ENCODE peak calls at places on chromosome 15, in five cellular contexts. J, C, M, L and E are unnamed samples.

GRCh38 chr15:81069909-81070308 is 64.2 kb upstream of the CFAP161 start:
- DNase-seq in J (no peak), C (no peak), M (no peak), L (no peak), E (no peak)

GRCh38 chr15:39502048-39502447 is 78.8 kb upstream of the THBS1 start:
- DNase-seq in J (no peak), C (no peak), M (no peak), L (no peak), E (peak)

GRCh38 chr15:48617619-48618018 is 27.9 kb downstream of the FBN1 start:
- DNase-seq in J (no peak), C (no peak), M (no peak), L (no peak), E (no peak)

GRCh38 chr15:32729700-32730099 is 11.9 kb downstream of the GREM1 start:
- DNase-seq in J (no peak), C (no peak), M (no peak), L (no peak), E (peak)

GRCh38 chr15:27865926-27866325 is 233.2 kb downstream of the OCA2 start:
- DNase-seq in J (no peak), C (no peak), M (no peak), L (no peak), E (no peak)

GRCh38 chr15:96341465-96342142 is 11.1 kb downstream of the NR2F2 start:
- DNase-seq in J (no peak), C (no peak), M (no peak), L (no peak), E (no peak)

GRCh38 chr15:64697911-64698369 is 77.4 kb downstream of the RBPMS2 start:
- DNase-seq in J (peak), C (no peak), M (no peak), L (no peak), E (peak)

GRCh38 chr15:68819451-68820204 is 1.1 kb downstream of the ANP32A start:
- DNase-seq in J (peak), C (no peak), M (peak), L (no peak), E (peak)

GRCh38 chr15:37101634-37102314 is 1.4 kb upstream of the MEIS2 start:
- DNase-seq in J (no peak), C (no peak), M (peak), L (no peak), E (peak)

GRCh38 chr15:78811124-78811824 is at the start of gene ADAMTS7:
- DNase-seq in J (peak), C (no peak), M (peak), L (peak), E (peak)

GRCh38 chr15:49096090-49096750 is 50.0 kb upstream of the SECISBP2L start:
- DNase-seq in J (no peak), C (no peak), M (no peak), L (no peak), E (no peak)

GRCh38 chr15:40082195-40082868 is 26.3 kb downstream of the BMF start:
- DNase-seq in J (no peak), C (no peak), M (no peak), L (no peak), E (no peak)

GRCh38 chr15:73924258-73924921 is 1.9 kb upstream of the LOXL1 start:
- DNase-seq in J (peak), C (peak), M (peak), L (no peak), E (peak)

GRCh38 chr15:40787344-40787841 is 17.6 kb downstream of the C15orf62 start:
- DNase-seq in J (peak), C (no peak), M (no peak), L (peak), E (peak)

GRCh38 chr15:68524753-68525584 is 53.8 kb upstream of the CORO2B start:
- DNase-seq in J (no peak), C (no peak), M (no peak), L (no peak), E (no peak)

GRCh38 chr15:63305276-63305675 is 27.9 kb downstream of the APH1B start:
- DNase-seq in J (no peak), C (no peak), M (no peak), L (no peak), E (peak)

GRCh38 chr15:56616551-56616950 is 116.8 kb downstream of the ZNF280D start:
- DNase-seq in J (no peak), C (no peak), M (no peak), L (no peak), E (no peak)

GRCh38 chr15:22253676-22254408 is 173.5 kb downstream of the OR4M2 start:
- DNase-seq in J (no peak), C (no peak), M (no peak), L (no peak), E (no peak)

GRCh38 chr15:29134239-29134638 is 135.4 kb downstream of the NSMCE3 start:
- DNase-seq in J (no peak), C (no peak), M (no peak), L (no peak), E (no peak)

GRCh38 chr15:72341361-72341760 is 21.4 kb upstream of the CELF6 start:
- DNase-seq in J (no peak), C (no peak), M (no peak), L (no peak), E (no peak)

GRCh38 chr15:101266034-101266433 is 11.3 kb downstream of the SELENOS start:
- DNase-seq in J (no peak), C (no peak), M (no peak), L (no peak), E (no peak)

GRCh38 chr15:94760348-94760747 is 529.0 kb downstream of the MCTP2 start:
- DNase-seq in J (no peak), C (no peak), M (no peak), L (no peak), E (no peak)